ENCODE peak calls at places on chromosomes 6 and 20, in five cellular contexts. X, P, Y, G and B are unnamed samples.

GRCh38 chr6:119865466-119866350 is 516.1 kb upstream of the MAN1A1 start:
- DNase-seq in X (no peak), P (peak; percentile 71), Y (no peak), G (no peak), B (no peak)

GRCh38 chr20:32582659-32583580 is 2.2 kb downstream of the NOL4L start:
- DNase-seq in X (peak; percentile 51), P (no peak), Y (no peak), G (peak; percentile 27), B (no peak)

GRCh38 chr20:14576478-14576877 is 239.1 kb upstream of the FLRT3 start:
- DNase-seq in X (no peak), P (no peak), Y (no peak), G (no peak), B (no peak)

GRCh38 chr6:109299695-109300564 is 82.3 kb downstream of the CD164 start:
- DNase-seq in X (no peak), P (no peak), Y (no peak), G (no peak), B (no peak)

GRCh38 chr6:22956029-22956715 is 386.8 kb downstream of the HDGFL1 start:
- DNase-seq in X (no peak), P (no peak), Y (no peak), G (no peak), B (no peak)

GRCh38 chr6:108921547-108922331 is 73.5 kb downstream of the ARMC2 start:
- DNase-seq in X (peak; percentile 58), P (no peak), Y (no peak), G (peak; percentile 78), B (no peak)

GRCh38 chr6:138428943-138429616 is 25.1 kb downstream of the HEBP2 start:
- DNase-seq in X (peak; percentile 72), P (peak; percentile 59), Y (no peak), G (peak; percentile 53), B (peak; percentile 66)

GRCh38 chr6:1872649-1873131 is 263.0 kb downstream of the FOXC1 start:
- DNase-seq in X (peak; percentile 71), P (no peak), Y (no peak), G (peak; percentile 62), B (peak; percentile 38)

GRCh38 chr6:149320745-149321240 is 3.3 kb downstream of the TAB2 start:
- DNase-seq in X (no peak), P (peak; percentile 8), Y (no peak), G (no peak), B (no peak)

GRCh38 chr20:41411458-41411857 is 44.8 kb upstream of the EMILIN3 start:
- DNase-seq in X (peak; percentile 33), P (peak; percentile 59), Y (no peak), G (peak; percentile 22), B (no peak)